ENCODE peak calls at places on chromosomes 11 and 22, in eight cellular contexts. One of them, this sample, is unnamed.

GRCh38 chr11:66465371-66466224 is 1.1 kb upstream of the PELI3 start:
- DNase-seq in brain microvascular endothelial cell: no peak
- DNase-seq in PC-3: no peak
- DNase-seq in heart left ventricle: no peak
- DNase-seq in AG04450: no peak
- DNase-seq in stomach: no peak
- DNase-seq in HL-60: peak
- DNase-seq in AG09319: no peak
- DNase-seq in this sample: no peak

GRCh38 chr22:43228330-43228729 is 41.4 kb upstream of the TTLL12 start:
- DNase-seq in AG04450: no peak
- DNase-seq in stomach: peak
- DNase-seq in HL-60: peak
- DNase-seq in AG09319: no peak
- DNase-seq in brain microvascular endothelial cell: peak
- DNase-seq in heart left ventricle: no peak
- DNase-seq in PC-3: peak
- DNase-seq in this sample: peak

GRCh38 chr11:66904055-66904454 is 47.2 kb downstream of the LRFN4 start:
- DNase-seq in PC-3: peak
- DNase-seq in HL-60: no peak
- DNase-seq in AG09319: no peak
- DNase-seq in stomach: no peak
- DNase-seq in AG04450: no peak
- DNase-seq in heart left ventricle: no peak
- DNase-seq in brain microvascular endothelial cell: peak
- DNase-seq in this sample: peak

GRCh38 chr11:72334651-72335050 is 90.7 kb upstream of the PHOX2A start:
- DNase-seq in PC-3: no peak
- DNase-seq in AG09319: no peak
- DNase-seq in stomach: no peak
- DNase-seq in brain microvascular endothelial cell: no peak
- DNase-seq in AG04450: no peak
- DNase-seq in heart left ventricle: no peak
- DNase-seq in HL-60: no peak
- DNase-seq in this sample: no peak

GRCh38 chr11:32870676-32871075 is 21.9 kb upstream of the QSER1 start:
- DNase-seq in AG04450: no peak
- DNase-seq in heart left ventricle: no peak
- DNase-seq in AG09319: no peak
- DNase-seq in stomach: no peak
- DNase-seq in brain microvascular endothelial cell: no peak
- DNase-seq in PC-3: peak
- DNase-seq in HL-60: peak
- DNase-seq in this sample: peak

GRCh38 chr11:103055174-103055890 is 36.6 kb downstream of the DCUN1D5 start:
- DNase-seq in PC-3: peak
- DNase-seq in AG09319: peak
- DNase-seq in heart left ventricle: no peak
- DNase-seq in stomach: no peak
- DNase-seq in HL-60: no peak
- DNase-seq in AG04450: peak
- DNase-seq in brain microvascular endothelial cell: peak
- DNase-seq in this sample: peak

GRCh38 chr11:78199015-78199652 is 10.4 kb downstream of the USP35 start:
- DNase-seq in heart left ventricle: no peak
- DNase-seq in brain microvascular endothelial cell: no peak
- DNase-seq in PC-3: no peak
- DNase-seq in HL-60: no peak
- DNase-seq in AG09319: no peak
- DNase-seq in AG04450: no peak
- DNase-seq in stomach: no peak
- DNase-seq in this sample: no peak

GRCh38 chr11:100866453-100866852 is 179.4 kb downstream of the ARHGAP42 start:
- DNase-seq in heart left ventricle: no peak
- DNase-seq in brain microvascular endothelial cell: no peak
- DNase-seq in AG04450: no peak
- DNase-seq in HL-60: peak
- DNase-seq in stomach: no peak
- DNase-seq in AG09319: no peak
- DNase-seq in PC-3: no peak
- DNase-seq in this sample: no peak

GRCh38 chr11:114183041-114183511 is 113.1 kb upstream of the NNMT start:
- DNase-seq in HL-60: peak
- DNase-seq in PC-3: no peak
- DNase-seq in brain microvascular endothelial cell: no peak
- DNase-seq in stomach: no peak
- DNase-seq in heart left ventricle: no peak
- DNase-seq in AG04450: no peak
- DNase-seq in AG09319: no peak
- DNase-seq in this sample: no peak

GRCh38 chr11:119093951-119094815 is 7.5 kb downstream of the DPAGT1 start:
- DNase-seq in PC-3: peak
- DNase-seq in AG09319: no peak
- DNase-seq in AG04450: no peak
- DNase-seq in HL-60: peak
- DNase-seq in heart left ventricle: no peak
- DNase-seq in brain microvascular endothelial cell: peak
- DNase-seq in stomach: peak
- DNase-seq in this sample: no peak

GRCh38 chr11:76217653-76218160 is 11.4 kb upstream of the WNT11 start:
- DNase-seq in PC-3: no peak
- DNase-seq in HL-60: no peak
- DNase-seq in stomach: no peak
- DNase-seq in AG04450: no peak
- DNase-seq in brain microvascular endothelial cell: no peak
- DNase-seq in AG09319: no peak
- DNase-seq in heart left ventricle: peak
- DNase-seq in this sample: no peak

GRCh38 chr11:70736461-70736860 is 338.1 kb downstream of the CTTN start:
- DNase-seq in AG04450: no peak
- DNase-seq in HL-60: no peak
- DNase-seq in AG09319: no peak
- DNase-seq in stomach: no peak
- DNase-seq in heart left ventricle: no peak
- DNase-seq in PC-3: no peak
- DNase-seq in brain microvascular endothelial cell: no peak
- DNase-seq in this sample: no peak

GRCh38 chr11:110198031-110198729 is 98.2 kb downstream of the RDX start:
- DNase-seq in AG09319: no peak
- DNase-seq in heart left ventricle: no peak
- DNase-seq in AG04450: no peak
- DNase-seq in stomach: no peak
- DNase-seq in PC-3: peak
- DNase-seq in brain microvascular endothelial cell: no peak
- DNase-seq in HL-60: no peak
- DNase-seq in this sample: peak

DNA sequence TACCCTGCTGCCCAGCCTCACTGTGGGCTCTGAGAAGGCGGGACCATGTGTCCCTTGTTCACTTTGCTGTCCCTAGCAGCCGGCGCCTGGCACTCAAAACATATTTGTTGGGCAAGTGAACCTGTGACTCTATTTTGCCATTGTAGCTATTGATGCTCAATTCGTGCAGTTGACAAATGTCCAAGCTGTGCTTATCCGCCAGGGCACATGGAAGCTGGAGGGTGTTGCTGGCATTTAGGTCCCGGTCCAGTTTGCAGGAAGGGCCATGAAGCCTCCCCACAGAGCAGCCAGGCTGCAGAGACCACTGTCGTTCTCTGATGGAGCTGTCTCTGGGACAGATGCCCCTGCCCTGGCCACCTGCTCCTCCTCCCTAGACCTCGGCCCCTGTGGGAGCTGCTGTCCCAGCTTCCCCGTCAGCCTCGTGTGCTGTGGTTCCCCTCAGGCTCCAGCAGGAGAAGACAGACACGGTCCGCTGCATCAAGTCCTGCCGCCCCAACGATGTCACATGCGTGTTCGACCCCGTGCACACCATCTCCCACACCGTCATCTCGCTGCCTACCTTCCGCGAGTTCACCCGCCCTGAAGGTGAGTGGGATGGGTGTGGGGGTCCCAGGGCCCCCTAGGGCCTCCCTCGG is 71.5 kb downstream of the FBLN1 start:
- DNase-seq in brain microvascular endothelial cell: no peak
- DNase-seq in HL-60: no peak
- DNase-seq in AG04450: no peak
- DNase-seq in PC-3: no peak
- DNase-seq in heart left ventricle: no peak
- DNase-seq in AG09319: no peak
- DNase-seq in stomach: no peak
- DNase-seq in this sample: no peak
- TF ChIP-seq CTCF in brain microvascular endothelial cell: no peak
- TF ChIP-seq CTCF in HL-60: no peak
- TF ChIP-seq CTCF in AG04450: no peak
- TF ChIP-seq CTCF in PC-3: no peak
- TF ChIP-seq CTCF in heart left ventricle: no peak
- TF ChIP-seq CTCF in AG09319: no peak
- TF ChIP-seq CTCF in stomach: no peak
- TF ChIP-seq CTCF in this sample: no peak

GRCh38 chr11:68641880-68642279 is 42.5 kb upstream of the GAL start:
- DNase-seq in stomach: no peak
- DNase-seq in PC-3: no peak
- DNase-seq in heart left ventricle: no peak
- DNase-seq in brain microvascular endothelial cell: no peak
- DNase-seq in AG09319: no peak
- DNase-seq in HL-60: no peak
- DNase-seq in AG04450: no peak
- DNase-seq in this sample: no peak

GRCh38 chr11:68646832-68647231 is 37.5 kb upstream of the GAL start:
- DNase-seq in HL-60: no peak
- DNase-seq in brain microvascular endothelial cell: no peak
- DNase-seq in heart left ventricle: no peak
- DNase-seq in stomach: no peak
- DNase-seq in AG09319: no peak
- DNase-seq in PC-3: no peak
- DNase-seq in AG04450: no peak
- DNase-seq in this sample: no peak

GRCh38 chr11:68643576-68643975 is 40.8 kb upstream of the GAL start:
- DNase-seq in HL-60: no peak
- DNase-seq in heart left ventricle: no peak
- DNase-seq in brain microvascular endothelial cell: peak
- DNase-seq in AG04450: no peak
- DNase-seq in stomach: no peak
- DNase-seq in PC-3: peak
- DNase-seq in AG09319: no peak
- DNase-seq in this sample: no peak
- TF ChIP-seq CTCF in HL-60: no peak
- TF ChIP-seq CTCF in heart left ventricle: no peak
- TF ChIP-seq CTCF in brain microvascular endothelial cell: peak
- TF ChIP-seq CTCF in AG04450: peak
- TF ChIP-seq CTCF in stomach: no peak
- TF ChIP-seq CTCF in PC-3: peak
- TF ChIP-seq CTCF in AG09319: no peak
- TF ChIP-seq CTCF in this sample: no peak

GRCh38 chr22:19062909-19063308 is 59.3 kb downstream of the DGCR2 start:
- DNase-seq in AG09319: no peak
- DNase-seq in PC-3: no peak
- DNase-seq in stomach: no peak
- DNase-seq in AG04450: no peak
- DNase-seq in brain microvascular endothelial cell: no peak
- DNase-seq in heart left ventricle: no peak
- DNase-seq in HL-60: no peak
- DNase-seq in this sample: no peak
- TF ChIP-seq CTCF in AG09319: no peak
- TF ChIP-seq CTCF in PC-3: no peak
- TF ChIP-seq CTCF in stomach: no peak
- TF ChIP-seq CTCF in AG04450: no peak
- TF ChIP-seq CTCF in brain microvascular endothelial cell: no peak
- TF ChIP-seq CTCF in heart left ventricle: no peak
- TF ChIP-seq CTCF in HL-60: no peak
- TF ChIP-seq CTCF in this sample: no peak

GRCh38 chr11:111624602-111625001 is 22.4 kb downstream of the SIK2 start:
- DNase-seq in AG09319: no peak
- DNase-seq in brain microvascular endothelial cell: no peak
- DNase-seq in HL-60: no peak
- DNase-seq in AG04450: no peak
- DNase-seq in heart left ventricle: no peak
- DNase-seq in PC-3: no peak
- DNase-seq in stomach: no peak
- DNase-seq in this sample: no peak
- TF ChIP-seq CTCF in AG09319: no peak
- TF ChIP-seq CTCF in brain microvascular endothelial cell: no peak
- TF ChIP-seq CTCF in HL-60: no peak
- TF ChIP-seq CTCF in AG04450: no peak
- TF ChIP-seq CTCF in heart left ventricle: no peak
- TF ChIP-seq CTCF in PC-3: no peak
- TF ChIP-seq CTCF in stomach: no peak
- TF ChIP-seq CTCF in this sample: no peak

GRCh38 chr11:60913793-60914619 is at the start of gene TMEM109:
- DNase-seq in stomach: peak
- DNase-seq in AG04450: peak
- DNase-seq in brain microvascular endothelial cell: peak
- DNase-seq in PC-3: peak
- DNase-seq in heart left ventricle: peak
- DNase-seq in AG09319: peak
- DNase-seq in HL-60: peak
- DNase-seq in this sample: peak
- TF ChIP-seq CTCF in stomach: no peak
- TF ChIP-seq CTCF in AG04450: no peak
- TF ChIP-seq CTCF in brain microvascular endothelial cell: no peak
- TF ChIP-seq CTCF in PC-3: no peak
- TF ChIP-seq CTCF in heart left ventricle: no peak
- TF ChIP-seq CTCF in AG09319: no peak
- TF ChIP-seq CTCF in HL-60: no peak
- TF ChIP-seq CTCF in this sample: no peak

GRCh38 chr11:47642099-47642855 is at the start of gene MTCH2:
- DNase-seq in AG04450: peak
- DNase-seq in heart left ventricle: peak
- DNase-seq in stomach: peak
- DNase-seq in HL-60: peak
- DNase-seq in brain microvascular endothelial cell: peak
- DNase-seq in AG09319: peak
- DNase-seq in PC-3: peak
- DNase-seq in this sample: peak
- TF ChIP-seq CTCF in AG04450: peak
- TF ChIP-seq CTCF in heart left ventricle: peak
- TF ChIP-seq CTCF in stomach: no peak
- TF ChIP-seq CTCF in HL-60: no peak
- TF ChIP-seq CTCF in brain microvascular endothelial cell: peak
- TF ChIP-seq CTCF in AG09319: peak
- TF ChIP-seq CTCF in PC-3: peak
- TF ChIP-seq CTCF in this sample: no peak

GRCh38 chr11:6889835-6890234 is 2.5 kb downstream of the OR2D2 start:
- DNase-seq in AG09319: no peak
- DNase-seq in HL-60: no peak
- DNase-seq in brain microvascular endothelial cell: no peak
- DNase-seq in PC-3: no peak
- DNase-seq in heart left ventricle: no peak
- DNase-seq in stomach: no peak
- DNase-seq in AG04450: no peak
- DNase-seq in this sample: no peak
- TF ChIP-seq CTCF in AG09319: no peak
- TF ChIP-seq CTCF in HL-60: no peak
- TF ChIP-seq CTCF in brain microvascular endothelial cell: no peak
- TF ChIP-seq CTCF in PC-3: no peak
- TF ChIP-seq CTCF in heart left ventricle: no peak
- TF ChIP-seq CTCF in stomach: no peak
- TF ChIP-seq CTCF in AG04450: no peak
- TF ChIP-seq CTCF in this sample: no peak

This sample was measured in MCF 10A.